ENCODE peak calls at places on chromosomes 2 and 18, in ten cellular contexts. D is A549, J is uterus, O is BE2C, H is neural progenitor cell, F is upper lobe of left lung, V is Peyer's patch, R is body of pancreas, T is testis, Y is pancreas. A is an unnamed sample. For H3K4me1, the result is how much of the 10 kb centered on the place peaks cover.

GRCh38 chr2:51710222-51710621 is 678.3 kb upstream of the NRXN1 start:
- DNase-seq in D (no peak), J (no peak), O (peak), H (peak), F (no peak), V (no peak), R (peak), T (peak), Y (no peak), A (no peak)

GRCh38 chr2:74464406-74464805 is 776 bp downstream of the MOGS start:
- DNase-seq in D (no peak), J (no peak), O (no peak), H (peak), F (no peak), V (no peak), R (no peak), T (no peak), Y (no peak), A (no peak)

GRCh38 chr18:58862851-58863538 is 1.7 kb upstream of the ZNF532 start:
- DNase-seq in D (peak), J (peak), O (peak), H (peak), F (peak), V (peak), R (no peak), T (peak), Y (no peak), A (peak)

GRCh38 chr18:22913861-22914260 is 19.3 kb upstream of the RBBP8 start:
- DNase-seq in D (no peak), J (no peak), O (no peak), H (no peak), F (no peak), V (peak), R (peak), T (no peak), Y (peak), A (no peak)

GRCh38 chr2:229160180-229160579 is 110.9 kb downstream of the PID1 start:
- DNase-seq in D (no peak), J (no peak), O (no peak), H (no peak), F (no peak), V (peak), R (peak), T (no peak), Y (peak), A (no peak)

GRCh38 chr2:1740714-1741584 is 3.4 kb downstream of the PXDN start:
- DNase-seq in D (no peak), J (no peak), O (no peak), H (no peak), F (peak), V (no peak), R (no peak), T (peak), Y (no peak), A (no peak)

GRCh38 chr2:134288814-134289213 is 34.9 kb downstream of the MGAT5 start:
- DNase-seq in D (no peak), J (no peak), O (no peak), H (no peak), F (no peak), V (no peak), R (no peak), T (no peak), Y (no peak), A (no peak)

GRCh38 chr2:159968282-159968900 is 94.0 kb downstream of the PLA2R1 start:
- DNase-seq in D (peak), J (no peak), O (peak), H (peak), F (no peak), V (no peak), R (peak), T (peak), Y (no peak), A (peak)

GRCh38 chr18:22563098-22563707 is 145.5 kb upstream of the CTAGE1 start:
- DNase-seq in D (peak), J (no peak), O (peak), H (peak), F (no peak), V (peak), R (peak), T (peak), Y (no peak), A (no peak)

GRCh38 chr2:10061221-10061925 is 18.0 kb downstream of the KLF11 start:
- DNase-seq in D (no peak), J (no peak), O (no peak), H (no peak), F (no peak), V (no peak), R (no peak), T (no peak), Y (no peak), A (no peak)

GRCh38 chr18:35464731-35465728 is 32.7 kb downstream of the INO80C start:
- DNase-seq in D (no peak), J (no peak), O (no peak), H (no peak), F (no peak), V (no peak), R (no peak), T (no peak), Y (no peak), A (no peak)

GRCh38 chr2:43944915-43945314 is 50.9 kb downstream of the LRPPRC start:
- DNase-seq in D (no peak), J (no peak), O (no peak), H (no peak), F (no peak), V (no peak), R (no peak), T (no peak), Y (no peak), A (no peak)

GRCh38 chr2:19850056-19850455 is 51.7 kb downstream of the TTC32 start:
- DNase-seq in D (no peak), J (no peak), O (no peak), H (no peak), F (peak), V (no peak), R (no peak), T (no peak), Y (no peak), A (no peak)

GRCh38 chr2:113762377-113763118 is 6.1 kb upstream of the SLC35F5 start:
- DNase-seq in D (no peak), J (no peak), O (no peak), H (no peak), F (no peak), V (no peak), R (no peak), T (no peak), Y (no peak), A (no peak)

GRCh38 chr18:40168026-40168425 is 1787.0 kb upstream of the PIK3C3 start:
- DNase-seq in D (no peak), J (no peak), O (no peak), H (no peak), F (no peak), V (no peak), R (no peak), T (no peak), Y (no peak), A (no peak)

GRCh38 chr2:172846551-172846950 is 110.9 kb downstream of the RAPGEF4 start:
- DNase-seq in D (no peak), J (no peak), O (no peak), H (no peak), F (no peak), V (no peak), R (no peak), T (no peak), Y (no peak), A (no peak)

GRCh38 chr18:408367-408766 is 92.1 kb downstream of the COLEC12 start:
- DNase-seq in D (no peak), J (no peak), O (no peak), H (no peak), F (no peak), V (no peak), R (no peak), T (no peak), Y (no peak), A (no peak)

GRCh38 chr18:32868424-32868823 is 95.6 kb upstream of the KLHL14 start:
- DNase-seq in D (no peak), J (no peak), O (no peak), H (no peak), F (no peak), V (no peak), R (no peak), T (no peak), Y (no peak), A (no peak)

GRCh38 chr2:146312899-146313298 is 1531.9 kb upstream of the ACVR2A start:
- DNase-seq in D (no peak), J (no peak), O (no peak), H (no peak), F (no peak), V (no peak), R (no peak), T (no peak), Y (no peak), A (no peak)
- TF ChIP-seq CTCF in D (peak), J (no peak), O (no peak), H (peak), F (no peak), V (peak), R (peak), T (no peak), Y (no peak), A (no peak)

DNA sequence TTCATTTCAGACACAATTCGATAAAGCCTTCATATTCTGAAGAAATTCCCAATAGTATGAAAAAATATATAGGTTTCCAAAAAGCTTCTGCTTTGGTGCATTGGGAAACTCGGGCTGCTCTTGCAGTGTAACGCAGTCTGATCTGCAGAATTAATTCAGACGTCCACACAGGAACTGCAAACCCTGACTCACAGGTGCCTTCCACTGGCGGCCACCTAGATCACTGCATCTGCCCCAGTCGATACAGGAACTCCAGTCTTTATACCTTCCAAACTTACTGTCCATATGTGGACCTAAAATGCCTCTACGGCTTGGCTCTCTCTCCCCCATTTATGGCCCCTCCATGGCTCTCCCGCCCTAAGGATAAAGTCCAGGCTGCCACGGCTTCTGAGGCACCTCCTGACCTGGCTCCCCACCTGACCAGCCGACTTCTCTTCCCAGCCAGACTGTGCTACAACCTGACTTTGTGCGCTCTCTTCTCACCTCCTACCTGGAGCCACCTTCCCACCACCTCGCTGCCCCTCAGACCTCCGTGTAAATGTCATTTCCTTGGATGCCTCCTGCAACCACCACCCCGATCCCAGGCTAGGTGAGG is 39.7 kb downstream of the L3MBTL4 start:
- DNase-seq in D (no peak), J (no peak), O (no peak), H (no peak), F (no peak), V (no peak), R (no peak), T (no peak), Y (no peak), A (no peak)
- H3K4me1 ChIP-seq in D (under half), J (under half), O (under half), H (under half), F (under half), V (under half), R (under half), T (under half), Y (under half), A (under half)

GRCh38 chr18:76822510-76823165 is at the start of gene ZNF236:
- DNase-seq in D (peak), J (peak), O (peak), H (peak), F (peak), V (peak), R (peak), T (peak), Y (peak), A (peak)

GRCh38 chr18:76824136-76824676 is 1.8 kb downstream of the ZNF236 start:
- DNase-seq in D (no peak), J (no peak), O (no peak), H (no peak), F (no peak), V (no peak), R (no peak), T (no peak), Y (no peak), A (no peak)

GRCh38 chr18:76824754-76825153 is 2.4 kb downstream of the ZNF236 start:
- DNase-seq in D (no peak), J (no peak), O (no peak), H (no peak), F (no peak), V (no peak), R (no peak), T (no peak), Y (no peak), A (no peak)

GRCh38 chr18:76823166-76823539 is 796 bp downstream of the ZNF236 start:
- DNase-seq in D (no peak), J (peak), O (no peak), H (no peak), F (no peak), V (peak), R (no peak), T (no peak), Y (no peak), A (peak)

DNA sequence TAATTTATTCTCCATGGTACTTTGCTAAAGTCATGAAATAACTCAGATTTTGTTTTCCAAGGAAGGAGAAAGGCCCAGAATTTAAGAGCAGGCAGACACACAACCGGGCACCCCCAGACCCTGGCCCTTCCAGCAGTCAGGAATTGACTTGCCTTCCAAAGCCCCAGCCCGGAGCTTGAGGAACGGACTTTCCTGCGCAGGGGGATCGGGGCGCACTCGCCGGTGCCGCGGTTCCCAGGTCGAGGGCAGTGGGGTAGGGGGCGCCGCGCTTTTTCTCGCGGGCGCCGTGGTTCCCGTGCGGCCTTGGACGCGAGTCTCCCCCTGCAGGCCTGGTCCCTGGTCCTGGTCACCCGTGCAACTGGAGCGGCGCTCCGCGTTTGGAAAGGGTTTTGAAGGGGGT is 1.2 kb downstream of the ZNF236 start:
- DNase-seq in D (peak), J (peak), O (no peak), H (peak), F (peak), V (peak), R (peak), T (no peak), Y (peak), A (no peak)
- TF ChIP-seq CTCF in D (peak), J (peak), O (no peak), H (peak), F (no peak), V (no peak), R (no peak), T (no peak), Y (no peak), A (peak)

GRCh38 chr2:213885485-213885884 is 525.4 kb upstream of the VWC2L start:
- DNase-seq in D (no peak), J (no peak), O (no peak), H (no peak), F (no peak), V (no peak), R (no peak), T (no peak), Y (no peak), A (no peak)
- H3K4me1 ChIP-seq in D (under half), J (under half), O (under half), H (under half), F (under half), V (under half), R (under half), T (under half), Y (under half), A (under half)

A was measured in heart left ventricle.